ENCODE peak calls at places on chromosome 5, in ten cellular contexts. S is dorsolateral prefrontal cortex, Y is fibroblast of lung, D is upper lobe of left lung, T is PC-3, K is epithelial cell of esophagus, W is ascending aorta, F is brain microvascular endothelial cell, O is cardiac fibroblast, C is kidney epithelial cell. N is an unnamed sample.

GRCh38 chr5:110376281-110376916 is 350.1 kb downstream of the TMEM232 start:
- DNase-seq in F (peak; percentile 11), W (no peak), K (no peak), T (no peak), O (peak; percentile 3), S (no peak), Y (peak; percentile 23), D (no peak), C (no peak), N (peak; percentile 61)

GRCh38 chr5:81363093-81363886 is 30.6 kb downstream of the ACOT12 start:
- DNase-seq in T (no peak), Y (peak; percentile 5), K (peak; percentile 11), D (no peak), S (no peak), O (no peak), C (no peak), F (no peak), W (no peak), N (no peak)

GRCh38 chr5:59597690-59598546 is 295.6 kb downstream of the PDE4D start:
- DNase-seq in F (no peak), D (no peak), K (no peak), Y (no peak), W (no peak), C (no peak), T (no peak), S (no peak), O (no peak), N (no peak)

GRCh38 chr5:62934319-62934718 is 355.7 kb downstream of the LRRC70 start:
- DNase-seq in C (no peak), S (no peak), D (no peak), K (no peak), O (no peak), W (no peak), F (no peak), T (no peak), Y (no peak), N (no peak)

GRCh38 chr5:72065751-72066255 is 41.5 kb upstream of the MAP1B start:
- DNase-seq in W (no peak), F (peak; percentile 32), C (no peak), O (no peak), T (no peak), Y (peak; percentile 12), K (peak; percentile 37), D (no peak), S (no peak), N (no peak)

GRCh38 chr5:169149317-169149716 is 151.6 kb downstream of the SLIT3 start:
- DNase-seq in K (no peak), W (no peak), D (no peak), S (no peak), C (no peak), O (no peak), F (no peak), Y (no peak), T (peak; percentile 17), N (no peak)

GRCh38 chr5:169945831-169946261 is 34.4 kb downstream of the INSYN2B start:
- DNase-seq in S (peak; percentile 67), C (peak; percentile 48), T (peak; percentile 72), W (no peak), D (peak; percentile 21), K (peak; percentile 88), Y (peak; percentile 94), F (peak; percentile 67), O (peak; percentile 95), N (peak; percentile 89)

GRCh38 chr5:83662558-83662957 is 58.1 kb downstream of the HAPLN1 start:
- DNase-seq in Y (no peak), C (no peak), S (no peak), W (no peak), D (no peak), O (no peak), F (no peak), K (peak; percentile 13), T (no peak), N (no peak)

GRCh38 chr5:54835642-54836041 is 149.8 kb downstream of the ESM1 start:
- DNase-seq in F (peak; percentile 59), K (no peak), W (no peak), S (no peak), Y (peak; percentile 53), T (peak; percentile 4), C (no peak), O (peak; percentile 51), D (no peak), N (peak; percentile 58)

GRCh38 chr5:158152151-158152550 is 293.2 kb upstream of the CLINT1 start:
- DNase-seq in F (no peak), Y (no peak), T (no peak), C (no peak), K (no peak), S (no peak), W (no peak), O (no peak), D (no peak), N (no peak)

GRCh38 chr5:57719216-57719615 is 236.6 kb upstream of the ACTBL2 start:
- DNase-seq in T (no peak), S (no peak), W (no peak), Y (peak; percentile 22), O (no peak), C (no peak), D (no peak), K (no peak), F (no peak), N (no peak)

DNA sequence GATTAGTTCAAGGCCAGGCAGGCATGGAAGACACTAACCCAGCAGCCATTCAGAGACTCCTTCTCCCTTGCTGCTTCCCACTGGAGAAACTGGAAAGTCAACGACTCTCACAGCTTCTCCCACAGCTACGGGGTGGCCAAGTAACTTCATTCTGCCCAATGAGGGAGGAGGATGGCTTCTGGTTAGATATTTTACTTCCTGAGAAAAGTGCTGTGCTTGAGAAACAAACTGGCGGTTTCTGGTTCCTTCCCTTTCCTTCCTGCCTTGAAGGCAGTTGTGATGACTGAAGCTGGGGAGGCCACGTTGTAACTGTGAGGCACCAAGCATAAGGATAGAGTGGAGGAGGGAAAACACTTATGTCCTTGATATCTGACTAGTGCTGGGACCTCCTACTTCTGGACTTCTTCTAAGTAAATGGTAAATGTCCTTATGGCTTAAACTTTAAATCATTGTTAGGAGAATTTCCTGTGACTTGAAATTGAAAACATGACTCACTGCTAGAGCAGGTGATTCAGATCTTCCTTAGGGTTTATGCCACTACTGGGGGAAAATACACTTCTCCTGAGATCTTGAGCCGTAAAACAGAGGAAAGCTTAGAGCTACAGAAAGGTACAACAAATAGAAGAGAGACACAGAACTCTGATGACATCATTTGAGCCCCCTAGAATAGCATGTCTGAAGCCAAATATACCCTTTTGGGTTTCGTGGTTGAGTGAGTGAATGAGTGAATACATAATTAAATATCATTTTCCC is 3.1 kb upstream of the GNPDA1 start:
- DNase-seq in D (peak; percentile 46), K (peak; percentile 65), W (no peak), S (no peak), Y (no peak), F (no peak), C (peak; percentile 66), O (peak; percentile 76), T (peak; percentile 72), N (no peak)
- H3K4me3 ChIP-seq in D (no peak overlapping the region), K (no peak overlapping the region), W (no peak overlapping the region), S (no peak overlapping the region), Y (no peak overlapping the region), F (no peak overlapping the region), C (no peak overlapping the region), O (no peak overlapping the region), T (peak overlapping the region; percentile 23), N (no peak overlapping the region)

GRCh38 chr5:124889522-124889828 is 143.0 kb upstream of the ZNF608 start:
- DNase-seq in Y (no peak), F (peak; percentile 43), T (peak; percentile 24), S (no peak), D (no peak), K (peak; percentile 7), O (peak; percentile 36), C (no peak), W (no peak), N (no peak)

GRCh38 chr5:124889850-124890249 is 143.4 kb upstream of the ZNF608 start:
- DNase-seq in S (no peak), W (no peak), Y (no peak), O (no peak), F (no peak), K (no peak), T (no peak), D (no peak), C (no peak), N (no peak)

GRCh38 chr5:124888622-124889521 is 142.4 kb upstream of the ZNF608 start:
- DNase-seq in O (no peak), F (no peak), D (no peak), S (no peak), W (no peak), C (no peak), K (no peak), Y (no peak), T (no peak), N (no peak)

GRCh38 chr5:124887223-124887622 is 140.8 kb upstream of the ZNF608 start:
- DNase-seq in S (no peak), K (no peak), D (no peak), W (no peak), F (no peak), Y (no peak), O (no peak), C (no peak), T (no peak), N (no peak)

GRCh38 chr5:124888050-124888506 is 141.6 kb upstream of the ZNF608 start:
- DNase-seq in F (peak; percentile 5), Y (no peak), W (no peak), O (no peak), T (no peak), D (no peak), C (peak; percentile 56), K (no peak), S (no peak), N (no peak)
- TF ChIP-seq CTCF in F (peak; percentile 45), Y (no peak), W (no peak), O (no peak), T (no peak), D (no peak), C (peak; percentile 38), K (no peak), S (no peak), N (no peak)

DNA sequence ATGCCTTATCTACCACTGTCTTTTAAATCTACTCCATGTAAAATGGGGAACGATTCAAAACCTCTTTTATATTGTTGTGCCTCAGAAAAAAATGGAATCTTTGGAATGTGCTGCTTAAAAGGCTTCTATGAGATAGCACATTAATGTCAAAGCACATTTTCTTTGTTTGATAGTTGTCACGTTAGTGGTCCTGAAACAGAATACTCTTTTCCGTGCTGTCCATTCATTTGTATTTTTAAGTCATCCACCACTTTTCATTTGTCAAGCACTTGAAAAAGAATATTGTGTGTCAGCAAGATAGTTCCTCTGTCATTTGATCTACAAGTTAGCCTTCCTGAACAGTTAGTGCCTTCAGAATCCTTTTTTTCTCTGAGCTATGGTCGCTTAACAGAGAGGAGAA is 246.9 kb downstream of the MAST4 start:
- DNase-seq in K (no peak), T (no peak), D (no peak), S (no peak), W (no peak), F (no peak), O (peak; percentile 8), C (no peak), Y (no peak), N (no peak)
- H3K4me3 ChIP-seq in K (no peak overlapping the region), T (no peak overlapping the region), D (no peak overlapping the region), S (no peak overlapping the region), W (no peak overlapping the region), F (no peak overlapping the region), O (no peak overlapping the region), C (no peak overlapping the region), Y (no peak overlapping the region), N (no peak overlapping the region)

DNA sequence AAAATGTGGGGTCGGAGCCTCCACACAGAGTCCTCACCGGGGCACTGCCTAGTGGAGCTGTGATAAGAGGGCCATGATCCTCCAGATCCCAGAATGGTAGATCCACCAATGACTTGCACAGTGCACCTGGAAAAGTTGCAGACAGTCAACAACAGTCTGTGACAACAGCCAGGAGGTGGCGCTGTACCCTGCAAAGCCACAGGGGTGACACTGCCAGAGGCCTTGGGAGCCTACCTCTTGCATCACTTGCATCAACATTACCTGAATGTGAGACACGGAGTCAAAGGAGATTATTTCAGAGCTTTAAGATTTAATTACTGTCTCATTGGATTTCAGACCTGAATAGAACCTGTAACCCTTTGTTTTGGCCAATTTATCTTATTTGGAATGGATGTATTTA is 614.1 kb upstream of the CDH9 start:
- DNase-seq in W (no peak), K (peak; percentile 55), C (no peak), T (peak; percentile 21), D (no peak), F (no peak), O (no peak), Y (no peak), S (no peak), N (no peak)
- TF ChIP-seq CTCF in W (no peak), K (peak; percentile 54), C (peak; percentile 3), T (peak; percentile 53), D (no peak), F (peak; percentile 19), O (no peak), Y (no peak), S (no peak), N (no peak)